ENCODE peak calls at places on chromosomes 2 and 18, in four cellular contexts. A, C, U and T are unnamed samples.

GRCh38 chr2:197256021-197256420 is 54.6 kb downstream of the ANKRD44 start:
- DNase-seq in U (no peak), A (no peak), C (no peak), T (no peak)

GRCh38 chr2:203534486-203535077 is 519 bp downstream of the RAPH1 start:
- DNase-seq in C (no peak), U (peak), A (peak), T (peak)

GRCh38 chr2:120262761-120263428 is 10.2 kb downstream of the RALB start:
- DNase-seq in C (no peak), A (peak), U (no peak), T (no peak)

GRCh38 chr18:858016-858415 is 46.0 kb upstream of the YES1 start:
- DNase-seq in A (no peak), U (no peak), C (no peak), T (no peak)

GRCh38 chr18:36942264-36942663 is 113.3 kb downstream of the KIAA1328 start:
- DNase-seq in C (peak), U (peak), A (peak), T (no peak)

GRCh38 chr18:45666006-45666405 is 50.7 kb downstream of the SLC14A2 start:
- DNase-seq in A (no peak), C (no peak), U (no peak), T (no peak)

GRCh38 chr2:239602290-239603282 is 201.8 kb upstream of the HDAC4 start:
- DNase-seq in C (no peak), U (no peak), A (no peak), T (peak)

GRCh38 chr2:38465789-38466127 is 88.7 kb upstream of the ATL2 start:
- DNase-seq in C (no peak), A (peak), U (peak), T (no peak)

GRCh38 chr2:199977984-199978415 is 22.6 kb downstream of the MAIP1 start:
- DNase-seq in A (peak), U (peak), C (no peak), T (no peak)

GRCh38 chr2:215028231-215028630 is 110.2 kb downstream of the ABCA12 start:
- DNase-seq in A (no peak), U (peak), C (no peak), T (no peak)

GRCh38 chr2:8628179-8628869 is 53.5 kb upstream of the ID2 start:
- DNase-seq in A (no peak), U (no peak), C (no peak), T (no peak)

GRCh38 chr2:148876589-148877402 is 1.8 kb downstream of the KIF5C start:
- DNase-seq in A (no peak), U (no peak), C (peak), T (no peak)

GRCh38 chr2:241114836-241115235 is 12.7 kb upstream of the MTERF4 start:
- DNase-seq in C (no peak), A (no peak), U (no peak), T (no peak)

GRCh38 chr18:47254341-47254939 is 3.0 kb upstream of the SKOR2 start:
- DNase-seq in U (peak), A (peak), C (peak), T (no peak)

GRCh38 chr2:131040661-131041401 is 52.4 kb downstream of the FAM168B start:
- DNase-seq in C (no peak), A (no peak), U (peak), T (no peak)

GRCh38 chr2:202945-203344 is 60.9 kb downstream of the SH3YL1 start:
- DNase-seq in C (no peak), U (no peak), A (no peak), T (no peak)

GRCh38 chr2:85213893-85214512 is 80.8 kb downstream of the TCF7L1 start:
- DNase-seq in A (no peak), C (peak), U (no peak), T (no peak)

GRCh38 chr2:47720036-47720435 is 62.9 kb upstream of the MSH6 start:
- DNase-seq in C (no peak), U (peak), A (peak), T (no peak)

GRCh38 chr2:11097038-11097720 is 58.1 kb upstream of the SLC66A3 start:
- DNase-seq in C (no peak), A (peak), U (peak), T (no peak)

GRCh38 chr2:235034270-235035135 is 82.7 kb downstream of the SH3BP4 start:
- DNase-seq in U (no peak), C (no peak), A (no peak), T (no peak)

GRCh38 chr18:37322497-37323035 is 243.0 kb downstream of the CELF4 start:
- DNase-seq in C (peak), U (peak), A (no peak), T (no peak)

GRCh38 chr2:20454036-20454981 is 7.4 kb downstream of the RHOB start:
- DNase-seq in A (no peak), U (no peak), C (no peak), T (no peak)

GRCh38 chr2:115115135-115115534 is 672.7 kb downstream of the DPP10 start:
- DNase-seq in U (no peak), C (no peak), A (no peak), T (no peak)
- TF ChIP-seq CTCF in U (no peak), C (no peak), A (no peak), T (no peak)

GRCh38 chr2:145058457-145058856 is 538.5 kb upstream of the ZEB2 start:
- DNase-seq in C (no peak), U (no peak), A (peak), T (no peak)
- TF ChIP-seq CTCF in C (no peak), U (no peak), A (no peak), T (no peak)

DNA sequence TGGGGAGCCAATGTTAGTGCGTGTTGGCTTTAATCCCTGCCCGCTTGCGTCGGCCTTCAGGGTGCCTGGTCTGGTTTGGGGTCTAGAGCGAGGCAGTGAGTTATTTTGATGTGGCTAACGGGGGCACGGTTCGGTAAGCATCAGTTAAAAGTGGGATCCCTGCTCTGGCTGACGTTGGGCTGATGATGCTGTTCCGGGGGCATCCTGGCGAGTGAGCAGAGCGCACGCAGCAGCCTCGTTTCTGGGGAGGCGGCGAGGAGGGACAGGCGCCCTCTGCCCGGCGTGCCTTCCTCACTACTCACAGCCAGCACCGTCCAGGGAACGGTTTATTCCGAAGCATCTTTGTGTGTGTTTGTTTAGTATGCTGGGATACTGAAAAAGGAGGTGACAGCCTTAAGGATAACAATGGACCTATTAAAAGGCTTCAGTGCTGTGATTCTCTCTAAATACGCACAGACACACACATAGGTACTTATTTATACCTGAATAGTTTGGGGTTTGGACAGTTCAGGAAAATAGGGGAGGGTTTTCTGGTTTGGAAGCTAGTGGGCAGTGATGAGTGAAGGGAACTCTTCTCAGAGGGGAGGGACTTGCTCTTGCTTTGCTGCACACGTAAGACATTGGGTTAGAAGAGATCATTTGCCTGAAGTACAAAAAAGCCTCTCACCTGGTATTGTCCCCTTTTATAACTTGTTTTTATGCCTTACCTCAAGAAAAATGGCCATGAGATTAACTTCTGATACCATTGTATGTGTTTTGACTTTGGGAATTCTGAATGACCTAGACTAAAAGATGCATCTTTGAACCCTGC is 2.1 kb downstream of the CRIM1 start:
- DNase-seq in C (peak), U (peak), A (peak), T (no peak)
- TF ChIP-seq CTCF in C (no peak), U (peak), A (peak), T (no peak)

GRCh38 chr2:107091163-107091864 is 205.3 kb upstream of the ST6GAL2 start:
- DNase-seq in C (no peak), A (no peak), U (no peak), T (no peak)

GRCh38 chr2:107094450-107094986 is 208.6 kb upstream of the ST6GAL2 start:
- DNase-seq in C (no peak), A (no peak), U (no peak), T (no peak)

GRCh38 chr2:107088156-107088555 is 202.2 kb upstream of the ST6GAL2 start:
- DNase-seq in C (no peak), A (no peak), U (no peak), T (no peak)

DNA sequence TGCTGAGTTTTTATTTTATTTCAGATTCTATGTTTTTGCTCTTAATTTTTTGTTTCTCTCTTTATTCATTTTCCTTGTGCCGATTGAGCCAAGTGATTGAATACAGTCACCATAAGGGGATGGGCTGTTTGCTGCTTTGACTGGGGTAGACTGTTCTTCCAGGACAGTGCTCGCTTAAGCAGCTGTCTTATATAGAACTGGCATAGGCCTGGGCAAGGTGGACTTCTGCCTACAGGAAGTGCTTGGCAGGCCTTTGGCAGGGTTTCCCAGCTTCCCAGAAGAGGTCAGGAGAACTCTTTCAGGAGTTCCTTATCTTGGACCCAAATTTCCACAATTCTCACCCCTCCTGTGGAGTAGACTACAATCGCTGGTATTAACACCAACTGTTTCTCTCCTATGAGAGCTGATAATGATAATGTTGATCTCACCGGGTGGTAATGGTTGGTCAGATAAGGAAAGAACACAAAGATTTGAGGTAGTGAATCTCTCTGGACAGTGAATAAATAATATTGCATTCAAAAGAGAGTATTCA is 207.5 kb upstream of the ST6GAL2 start:
- DNase-seq in U (no peak), C (no peak), A (no peak), T (no peak)
- TF ChIP-seq CTCF in U (no peak), C (no peak), A (no peak), T (no peak)